ENCODE peak calls at places on chromosomes 11 and 22, in eight cellular contexts. Z is heart right ventricle; H is left cardiac atrium; P is HTR-8/SVneo; J is EH; G is activated naive CD4-positive, alpha-beta T cell treated with Interleukin-2 at 50 U/mL for 16 hours; M is AG04450; E is stimulated activated CD4-positive, alpha-beta T cell treated with anti-CD3 and anti-CD28 coated beads, Interleukin-1b, Interleukin-23, amount 100 ng/mL, for 1 hour. C is an unnamed sample.

GRCh38 chr22:39634530-39635399 is 64.2 kb downstream of the CACNA1I start:
- DNase-seq in Z (no peak), E (no peak), M (peak; percentile 70), J (peak; percentile 90), H (no peak), G (no peak), P (peak; percentile 85), C (no peak)

GRCh38 chr22:46362221-46362933 is 26.9 kb downstream of the TRMU start:
- DNase-seq in E (no peak), Z (no peak), G (no peak), J (no peak), M (no peak), H (no peak), P (no peak), C (peak; percentile 61)

GRCh38 chr11:69524991-69525411 is 43.5 kb downstream of the LINC01488 start:
- DNase-seq in P (no peak), H (peak; percentile 10), M (no peak), Z (no peak), J (no peak), G (no peak), E (no peak), C (no peak)

GRCh38 chr11:128904872-128905344 is 13.8 kb downstream of the KCNJ5 start:
- DNase-seq in G (no peak), M (no peak), H (peak; percentile 47), E (no peak), Z (no peak), J (peak; percentile 25), P (no peak), C (peak; percentile 12)

GRCh38 chr11:46039990-46040389 is 81.3 kb downstream of the PHF21A start:
- DNase-seq in G (no peak), M (no peak), E (no peak), H (no peak), P (no peak), J (peak; percentile 77), Z (no peak), C (no peak)

GRCh38 chr11:68014157-68014965 is 4.2 kb downstream of the ALDH3B1 start:
- DNase-seq in E (no peak), J (peak; percentile 90), G (no peak), H (no peak), M (peak; percentile 67), P (peak; percentile 88), Z (no peak), C (no peak)

GRCh38 chr11:33620423-33621120 is 80.1 kb downstream of the C11orf91 start:
- DNase-seq in J (peak; percentile 82), P (no peak), Z (no peak), M (no peak), H (no peak), G (no peak), E (no peak), C (no peak)

GRCh38 chr11:18313985-18314763 is 7.8 kb downstream of the HPS5 start:
- DNase-seq in G (no peak), H (no peak), M (no peak), J (peak; percentile 57), Z (no peak), E (no peak), P (no peak), C (no peak)

GRCh38 chr11:71304045-71304444 is 51.7 kb upstream of the SHANK2 start:
- DNase-seq in H (no peak), P (no peak), M (no peak), J (no peak), G (no peak), Z (no peak), E (no peak), C (no peak)

GRCh38 chr22:48530666-48531065 is 1297.0 kb downstream of the BRD1 start:
- DNase-seq in E (no peak), J (no peak), H (no peak), M (no peak), G (no peak), P (no peak), Z (no peak), C (no peak)

GRCh38 chr22:39316440-39317083 is 2.9 kb downstream of the RPL3 start:
- DNase-seq in E (peak; percentile 56), Z (peak; percentile 81), G (peak; percentile 82), J (peak; percentile 93), P (peak; percentile 67), H (peak; percentile 83), M (peak; percentile 81), C (peak; percentile 79)

GRCh38 chr11:15059132-15059531 is 14.3 kb upstream of the CALCB start:
- DNase-seq in M (no peak), H (no peak), E (no peak), J (no peak), P (no peak), G (no peak), Z (no peak), C (no peak)

GRCh38 chr11:1162153-1162497 is 4.4 kb downstream of the MUC5AC start:
- DNase-seq in M (no peak), G (no peak), Z (no peak), E (no peak), H (peak; percentile 14), P (no peak), J (no peak), C (no peak)

GRCh38 chr11:65488273-65489058 is 10.4 kb upstream of the MALAT1 start:
- DNase-seq in Z (no peak), M (no peak), E (no peak), G (no peak), J (peak; percentile 88), H (peak; percentile 70), P (no peak), C (no peak)

GRCh38 chr22:20216863-20217499 is 51.1 kb downstream of the RTN4R start:
- DNase-seq in J (no peak), P (no peak), G (no peak), E (no peak), M (no peak), H (no peak), Z (no peak), C (no peak)

GRCh38 chr11:7687386-7687785 is 14.1 kb upstream of the CYB5R2 start:
- DNase-seq in Z (no peak), E (no peak), J (no peak), G (no peak), H (no peak), P (no peak), M (no peak), C (no peak)

GRCh38 chr11:106642331-106642730 is 375.9 kb downstream of the GUCY1A2 start:
- DNase-seq in J (peak; percentile 41), P (no peak), M (peak; percentile 54), Z (no peak), G (no peak), H (no peak), E (no peak), C (no peak)

GRCh38 chr22:29213481-29213880 is 7.8 kb downstream of the EMID1 start:
- DNase-seq in G (no peak), J (no peak), Z (no peak), P (no peak), M (no peak), E (no peak), H (no peak), C (no peak)

GRCh38 chr11:29616611-29617010 is 400.2 kb downstream of the KCNA4 start:
- DNase-seq in M (no peak), E (no peak), J (peak; percentile 1), Z (no peak), G (no peak), H (no peak), P (no peak), C (no peak)

GRCh38 chr22:37207981-37208380 is 4.3 kb downstream of the SSTR3 start:
- DNase-seq in J (no peak), M (no peak), H (no peak), E (no peak), G (no peak), P (no peak), Z (no peak), C (no peak)

GRCh38 chr11:64744544-64745218 is 739 bp upstream of the RASGRP2 start:
- DNase-seq in P (no peak), J (no peak), E (no peak), M (no peak), H (peak; percentile 36), G (peak; percentile 38), Z (no peak), C (no peak)

GRCh38 chr22:32829451-32829851 is 27.9 kb downstream of the TIMP3 start:
- DNase-seq in Z (no peak), E (no peak), M (no peak), G (no peak), J (no peak), H (no peak), P (no peak), C (no peak)

GRCh38 chr22:19880786-19881569 is 26.3 kb upstream of the GNB1L start:
- DNase-seq in M (peak; percentile 87), H (peak; percentile 75), P (peak; percentile 93), J (peak; percentile 99), G (no peak), E (no peak), Z (peak; percentile 51), C (no peak)

GRCh38 chr22:42270178-42270511 is 308 bp downstream of the TCF20 start:
- DNase-seq in Z (no peak), H (no peak), G (no peak), E (peak; percentile 13), P (peak; percentile 32), M (no peak), J (no peak), C (no peak)

GRCh38 chr11:14418801-14419417 is 59.9 kb upstream of the RRAS2 start:
- DNase-seq in M (no peak), E (no peak), J (peak; percentile 41), Z (no peak), H (no peak), G (no peak), P (no peak), C (no peak)

GRCh38 chr11:57424802-57425564 is 1.9 kb downstream of the SLC43A3 start:
- DNase-seq in H (peak; percentile 85), G (peak; percentile 91), J (peak; percentile 90), P (peak; percentile 86), E (peak; percentile 65), M (peak; percentile 66), Z (peak; percentile 85), C (peak; percentile 70)

GRCh38 chr11:125890447-125891100 is 3.1 kb downstream of the HYLS1 start:
- DNase-seq in G (no peak), M (no peak), J (peak; percentile 38), P (no peak), Z (no peak), H (no peak), E (no peak), C (no peak)

GRCh38 chr11:128422576-128423370 is 164.6 kb downstream of the ETS1 start:
- DNase-seq in G (peak; percentile 93), P (no peak), Z (peak; percentile 80), H (peak; percentile 49), E (peak; percentile 76), M (no peak), J (no peak), C (peak; percentile 91)

GRCh38 chr11:27183672-27184457 is 143.2 kb downstream of the BBOX1 start:
- DNase-seq in H (peak; percentile 46), P (peak; percentile 28), J (peak; percentile 74), Z (peak; percentile 59), E (no peak), M (peak; percentile 41), G (peak; percentile 9), C (no peak)

GRCh38 chr11:69430566-69430965 is 50.9 kb upstream of the LINC01488 start:
- DNase-seq in Z (no peak), H (no peak), E (no peak), M (no peak), G (no peak), J (peak; percentile 22), P (no peak), C (no peak)

GRCh38 chr11:70158201-70158600 is 44.9 kb upstream of the FADD start:
- DNase-seq in M (no peak), Z (no peak), P (peak; percentile 40), E (no peak), J (peak; percentile 20), G (no peak), H (no peak), C (no peak)

GRCh38 chr22:19062139-19062789 is 59.9 kb downstream of the DGCR2 start:
- DNase-seq in H (no peak), J (peak; percentile 31), M (no peak), G (no peak), E (no peak), P (no peak), Z (no peak), C (no peak)

C was measured in immature natural killer cell.